ENCODE peak calls at places on chromosomes 12 and 14, in five cellular contexts. N is adrenal gland, T is MM.1S, G is breast epithelium, Z is right lobe of liver. W is an unnamed sample. For H3K4me1, the result is how much of the 10 kb centered on the place peaks cover.

GRCh38 chr12:29726321-29726692 is 57.4 kb downstream of the TMTC1 start:
- DNase-seq in N (no peak), T (no peak), G (no peak), Z (no peak), W (no peak)

GRCh38 chr12:88993655-88994054 is 358.6 kb downstream of the DUSP6 start:
- DNase-seq in N (no peak), T (peak), G (no peak), Z (no peak), W (peak)

GRCh38 chr12:75505706-75506312 is 5.6 kb downstream of the KRR1 start:
- DNase-seq in N (no peak), T (peak), G (no peak), Z (no peak), W (no peak)

GRCh38 chr12:131607658-131608447 is 103.0 kb upstream of the SFSWAP start:
- DNase-seq in N (no peak), T (peak), G (no peak), Z (no peak), W (no peak)

GRCh38 chr14:29235991-29236390 is 469.4 kb downstream of the FOXG1 start:
- DNase-seq in N (no peak), T (no peak), G (no peak), Z (no peak), W (no peak)

GRCh38 chr14:105021656-105022275 is 883 bp upstream of the CDCA4 start:
- DNase-seq in N (peak), T (peak), G (peak), Z (no peak), W (peak)

GRCh38 chr14:101854366-101854765 is 92.9 kb downstream of the PPP2R5C start:
- DNase-seq in N (no peak), T (no peak), G (no peak), Z (no peak), W (no peak)

GRCh38 chr12:15928345-15928744 is 17.2 kb downstream of the DERA start:
- DNase-seq in N (no peak), T (no peak), G (no peak), Z (no peak), W (peak)

GRCh38 chr12:10182662-10183061 is 3.8 kb downstream of the TMEM52B start:
- DNase-seq in N (no peak), T (no peak), G (no peak), Z (no peak), W (no peak)

GRCh38 chr12:115172521-115172920 is 488.5 kb upstream of the TBX3 start:
- DNase-seq in N (no peak), T (no peak), G (no peak), Z (no peak), W (no peak)

GRCh38 chr14:55052259-55052930 is 948 bp downstream of the MAPK1IP1L start:
- DNase-seq in N (no peak), T (peak), G (no peak), Z (no peak), W (no peak)

GRCh38 chr12:34300376-34301250 is 278.3 kb downstream of the ALG10 start:
- DNase-seq in N (no peak), T (no peak), G (no peak), Z (no peak), W (no peak)

GRCh38 chr12:34299802-34300193 is 277.5 kb downstream of the ALG10 start:
- DNase-seq in N (no peak), T (no peak), G (no peak), Z (no peak), W (no peak)

GRCh38 chr12:34297790-34298164 is 275.5 kb downstream of the ALG10 start:
- DNase-seq in N (no peak), T (no peak), G (no peak), Z (no peak), W (no peak)

GRCh38 chr12:34298176-34298970 is 276.1 kb downstream of the ALG10 start:
- DNase-seq in N (no peak), T (no peak), G (no peak), Z (no peak), W (no peak)

GRCh38 chr12:34298971-34299801 is 276.9 kb downstream of the ALG10 start:
- DNase-seq in N (no peak), T (no peak), G (no peak), Z (no peak), W (no peak)
- H3K4me3 ChIP-seq in N (no peak), T (no peak), G (no peak), Z (no peak), W (no peak)

GRCh38 chr14:23579311-23579630 is 681 bp upstream of the JPH4 start:
- DNase-seq in N (no peak), T (no peak), G (no peak), Z (no peak), W (no peak)
- H3K27ac ChIP-seq in N (peak), T (no peak), G (no peak), Z (no peak), W (no peak)

GRCh38 chr12:6285532-6286306 is 24.8 kb upstream of the PLEKHG6 start:
- DNase-seq in N (no peak), T (peak), G (no peak), Z (no peak), W (no peak)
- H3K4me1 ChIP-seq in N (under half), T (under half), G (under half), Z (under half), W (under half)

GRCh38 chr12:52846356-52846970 is 2.3 kb downstream of the KRT78 start:
- DNase-seq in N (no peak), T (no peak), G (no peak), Z (no peak), W (no peak)

GRCh38 chr12:52850681-52851080 is 1.9 kb upstream of the KRT78 start:
- DNase-seq in N (no peak), T (no peak), G (no peak), Z (no peak), W (no peak)

GRCh38 chr12:52847335-52848102 is 1.3 kb downstream of the KRT78 start:
- DNase-seq in N (no peak), T (no peak), G (no peak), Z (no peak), W (no peak)

GRCh38 chr12:52849511-52849910 is 717 bp upstream of the KRT78 start:
- DNase-seq in N (no peak), T (no peak), G (no peak), Z (no peak), W (no peak)

GRCh38 chr12:52848661-52849255 is at the start of gene KRT78:
- DNase-seq in N (no peak), T (no peak), G (no peak), Z (no peak), W (no peak)
- H3K4me3 ChIP-seq in N (no peak), T (no peak), G (no peak), Z (no peak), W (no peak)

DNA sequence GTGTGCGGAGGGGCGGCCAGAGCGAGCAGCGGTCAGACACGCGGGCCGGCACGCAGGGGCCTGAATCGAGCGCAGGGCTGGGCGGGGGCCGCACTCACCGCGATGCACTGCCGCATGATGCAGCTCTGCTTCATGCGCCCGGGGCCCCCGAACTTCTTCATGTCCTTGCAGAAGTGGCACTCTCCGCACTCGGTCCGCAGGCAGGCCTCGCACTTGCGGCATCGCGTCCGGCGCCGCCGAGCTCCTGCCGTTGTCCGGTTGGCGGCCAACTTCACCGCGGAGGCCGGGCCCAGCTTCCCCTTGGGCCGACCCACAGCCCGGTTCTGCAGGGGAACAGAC is 53.1 kb downstream of the RNF34 start:
- DNase-seq in N (no peak), T (no peak), G (no peak), Z (no peak), W (no peak)
- H3K27ac ChIP-seq in N (no peak), T (no peak), G (peak), Z (no peak), W (no peak)

GRCh38 chr12:108691995-108692808 is 39.1 kb downstream of the CORO1C start:
- DNase-seq in N (no peak), T (peak), G (no peak), Z (no peak), W (peak)

GRCh38 chr12:108691154-108691994 is 39.9 kb downstream of the CORO1C start:
- DNase-seq in N (peak), T (peak), G (peak), Z (peak), W (peak)

GRCh38 chr12:108690799-108691153 is 40.5 kb downstream of the CORO1C start:
- DNase-seq in N (no peak), T (no peak), G (no peak), Z (no peak), W (no peak)

GRCh38 chr12:108689314-108690190 is 41.8 kb downstream of the CORO1C start:
- DNase-seq in N (no peak), T (peak), G (no peak), Z (no peak), W (peak)

DNA sequence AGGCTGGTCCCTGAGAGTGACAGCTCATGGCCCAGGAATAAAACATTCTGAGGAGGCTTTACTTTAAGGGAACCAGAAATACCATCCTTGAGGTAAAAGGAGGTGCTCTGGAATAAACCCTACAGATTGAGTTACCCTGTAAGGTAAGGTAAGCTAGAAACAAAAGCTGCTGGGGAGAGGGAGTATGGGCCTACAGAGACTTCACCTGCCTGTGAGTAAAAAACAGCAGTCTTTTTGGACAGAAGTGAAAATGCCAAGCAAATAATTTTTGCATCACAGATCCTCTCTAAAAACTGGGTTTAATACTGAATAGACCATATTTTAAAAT is 41.2 kb downstream of the CORO1C start:
- DNase-seq in N (no peak), T (no peak), G (no peak), Z (no peak), W (no peak)
- H3K4me1 ChIP-seq in N (half or more), T (half or more), G (under half), Z (under half), W (under half)

DNA sequence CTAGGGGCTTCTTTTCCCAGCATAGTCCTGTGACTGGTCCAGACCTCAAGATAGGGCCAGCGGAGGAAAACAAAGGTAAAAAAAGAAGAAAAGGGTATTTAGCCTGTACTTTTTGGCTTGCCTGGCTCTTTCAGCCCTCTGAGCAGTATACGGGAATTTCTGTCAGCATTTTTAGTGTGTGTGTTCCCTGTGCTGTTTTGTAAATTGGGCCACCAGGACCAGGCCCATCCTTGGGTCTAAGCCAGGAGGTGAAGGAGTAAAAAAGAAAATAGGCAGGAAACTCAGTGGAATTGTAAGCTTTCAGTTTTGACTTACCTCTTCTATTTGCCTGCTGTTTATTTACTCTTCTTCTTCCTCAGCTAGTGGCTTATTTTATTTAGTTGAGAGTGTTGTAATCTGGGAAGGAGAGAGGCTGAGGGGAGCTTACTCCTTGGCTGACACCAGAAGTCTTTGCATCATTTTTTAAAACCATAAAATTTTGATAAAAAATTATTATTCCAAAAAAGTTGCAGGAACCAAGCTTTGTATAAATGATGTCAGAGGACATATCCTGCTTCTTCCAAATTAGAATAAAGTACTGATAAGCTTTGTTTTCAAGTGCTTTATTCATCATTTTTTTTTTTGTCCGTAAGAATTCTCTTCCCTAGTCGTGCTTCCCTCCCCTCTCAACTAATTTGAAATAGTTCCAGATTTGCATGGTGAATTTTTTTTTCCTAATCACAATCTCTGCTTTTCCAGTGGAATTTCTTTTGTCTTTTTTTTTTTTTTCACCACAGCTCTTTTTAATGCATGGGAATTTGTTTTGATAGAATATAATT is 63.8 kb downstream of the DIP2B start:
- DNase-seq in N (peak), T (no peak), G (no peak), Z (no peak), W (no peak)
- H3K4me3 ChIP-seq in N (peak), T (no peak), G (peak), Z (no peak), W (no peak)

GRCh38 chr12:5102806-5103205 is 59.1 kb downstream of the KCNA5 start:
- DNase-seq in N (no peak), T (no peak), G (no peak), Z (no peak), W (no peak)
- H3K27ac ChIP-seq in N (no peak), T (no peak), G (no peak), Z (no peak), W (no peak)